ENCODE peak calls at places on chromosomes 6 and 20, in four cellular contexts. One of them, this sample, is unnamed.

GRCh38 chr20:52379723-52380336 is 188.3 kb upstream of the ZFP64 start:
- DNase-seq in right atrium auricular region: no peak
- DNase-seq in neuronal stem cell: peak; percentile 14
- DNase-seq in CD8-positive, alpha-beta T cell: no peak
- DNase-seq in this sample: peak; percentile 27

GRCh38 chr20:43284481-43284880 is 94.8 kb upstream of the PTPRT start:
- DNase-seq in right atrium auricular region: no peak
- DNase-seq in neuronal stem cell: no peak
- DNase-seq in CD8-positive, alpha-beta T cell: no peak
- DNase-seq in this sample: no peak

GRCh38 chr20:38658879-38659612 is 57.4 kb downstream of the ARHGAP40 start:
- DNase-seq in right atrium auricular region: no peak
- DNase-seq in neuronal stem cell: no peak
- DNase-seq in CD8-positive, alpha-beta T cell: no peak
- DNase-seq in this sample: no peak

GRCh38 chr6:35590622-35591066 is 77.9 kb upstream of the TULP1 start:
- DNase-seq in right atrium auricular region: peak; percentile 84
- DNase-seq in neuronal stem cell: no peak
- DNase-seq in CD8-positive, alpha-beta T cell: no peak
- DNase-seq in this sample: peak; percentile 92

GRCh38 chr6:90068264-90068663 is 174.0 kb downstream of the GJA10 start:
- DNase-seq in right atrium auricular region: no peak
- DNase-seq in neuronal stem cell: no peak
- DNase-seq in CD8-positive, alpha-beta T cell: no peak
- DNase-seq in this sample: no peak

GRCh38 chr6:74256387-74257180 is 560.6 kb downstream of the CD109 start:
- DNase-seq in right atrium auricular region: no peak
- DNase-seq in neuronal stem cell: no peak
- DNase-seq in CD8-positive, alpha-beta T cell: no peak
- DNase-seq in this sample: no peak

GRCh38 chr6:89021629-89022028 is 58.2 kb upstream of the RNGTT start:
- DNase-seq in right atrium auricular region: no peak
- DNase-seq in neuronal stem cell: no peak
- DNase-seq in CD8-positive, alpha-beta T cell: no peak
- DNase-seq in this sample: no peak

GRCh38 chr6:124995131-124995530 is 32.9 kb downstream of the RNF217 start:
- DNase-seq in right atrium auricular region: no peak
- DNase-seq in neuronal stem cell: no peak
- DNase-seq in CD8-positive, alpha-beta T cell: no peak
- DNase-seq in this sample: no peak

GRCh38 chr20:6007529-6008103 is 46.2 kb downstream of the LRRN4 start:
- DNase-seq in right atrium auricular region: no peak
- DNase-seq in neuronal stem cell: no peak
- DNase-seq in CD8-positive, alpha-beta T cell: no peak
- DNase-seq in this sample: no peak

GRCh38 chr6:118589186-118589585 is 41.1 kb downstream of the PLN start:
- DNase-seq in right atrium auricular region: no peak
- DNase-seq in neuronal stem cell: no peak
- DNase-seq in CD8-positive, alpha-beta T cell: no peak
- DNase-seq in this sample: no peak

GRCh38 chr20:44720617-44720993 is 5.4 kb downstream of the CCN5 start:
- DNase-seq in right atrium auricular region: no peak
- DNase-seq in neuronal stem cell: no peak
- DNase-seq in CD8-positive, alpha-beta T cell: no peak
- DNase-seq in this sample: no peak

GRCh38 chr6:35596448-35597442 is 84.0 kb upstream of the TULP1 start:
- DNase-seq in right atrium auricular region: no peak
- DNase-seq in neuronal stem cell: no peak
- DNase-seq in CD8-positive, alpha-beta T cell: no peak
- DNase-seq in this sample: peak; percentile 78

GRCh38 chr6:112416885-112417284 is 69.8 kb downstream of the RFPL4B start:
- DNase-seq in right atrium auricular region: no peak
- DNase-seq in neuronal stem cell: no peak
- DNase-seq in CD8-positive, alpha-beta T cell: no peak
- DNase-seq in this sample: peak; percentile 49

GRCh38 chr6:47413752-47414516 is 63.7 kb upstream of the CD2AP start:
- DNase-seq in right atrium auricular region: no peak
- DNase-seq in neuronal stem cell: peak; percentile 48
- DNase-seq in CD8-positive, alpha-beta T cell: no peak
- DNase-seq in this sample: no peak

GRCh38 chr20:17225891-17226409 is 890 bp upstream of the PCSK2 start:
- DNase-seq in right atrium auricular region: no peak
- DNase-seq in neuronal stem cell: no peak
- DNase-seq in CD8-positive, alpha-beta T cell: no peak
- DNase-seq in this sample: no peak

GRCh38 chr6:32064706-32065105 is 26.5 kb downstream of the CYP21A2 start:
- DNase-seq in right atrium auricular region: no peak
- DNase-seq in neuronal stem cell: no peak
- DNase-seq in CD8-positive, alpha-beta T cell: no peak
- DNase-seq in this sample: no peak

GRCh38 chr20:9629821-9630220 is 115.4 kb downstream of the LAMP5 start:
- DNase-seq in right atrium auricular region: no peak
- DNase-seq in neuronal stem cell: no peak
- DNase-seq in CD8-positive, alpha-beta T cell: no peak
- DNase-seq in this sample: no peak

GRCh38 chr6:11918021-11918738 is 93.9 kb upstream of the HIVEP1 start:
- DNase-seq in right atrium auricular region: no peak
- DNase-seq in neuronal stem cell: no peak
- DNase-seq in CD8-positive, alpha-beta T cell: no peak
- DNase-seq in this sample: no peak

GRCh38 chr6:44126320-44127149 is 717 bp downstream of the MRPL14 start:
- DNase-seq in right atrium auricular region: peak; percentile 66
- DNase-seq in neuronal stem cell: peak; percentile 49
- DNase-seq in CD8-positive, alpha-beta T cell: no peak
- DNase-seq in this sample: peak; percentile 60

GRCh38 chr6:37357860-37358259 is 4.1 kb downstream of the RNF8 start:
- DNase-seq in right atrium auricular region: no peak
- DNase-seq in neuronal stem cell: no peak
- DNase-seq in CD8-positive, alpha-beta T cell: no peak
- DNase-seq in this sample: no peak

GRCh38 chr6:3797231-3798200 is 46.0 kb upstream of the PXDC1 start:
- DNase-seq in right atrium auricular region: no peak
- DNase-seq in neuronal stem cell: no peak
- DNase-seq in CD8-positive, alpha-beta T cell: no peak
- DNase-seq in this sample: no peak

GRCh38 chr6:110378552-110378951 is 20.4 kb upstream of the METTL24 start:
- DNase-seq in right atrium auricular region: no peak
- DNase-seq in neuronal stem cell: no peak
- DNase-seq in CD8-positive, alpha-beta T cell: no peak
- DNase-seq in this sample: no peak

GRCh38 chr20:58546756-58547526 is 31.7 kb upstream of the APCDD1L start:
- DNase-seq in right atrium auricular region: peak; percentile 43
- DNase-seq in neuronal stem cell: no peak
- DNase-seq in CD8-positive, alpha-beta T cell: no peak
- DNase-seq in this sample: no peak

GRCh38 chr6:98847767-98848538 is 13.6 kb downstream of the POU3F2 start:
- DNase-seq in right atrium auricular region: no peak
- DNase-seq in neuronal stem cell: no peak
- DNase-seq in CD8-positive, alpha-beta T cell: no peak
- DNase-seq in this sample: no peak

GRCh38 chr6:43812850-43813584 is 43.0 kb downstream of the VEGFA start:
- DNase-seq in right atrium auricular region: no peak
- DNase-seq in neuronal stem cell: no peak
- DNase-seq in CD8-positive, alpha-beta T cell: no peak
- DNase-seq in this sample: no peak

GRCh38 chr6:21444861-21445260 is 148.7 kb upstream of the SOX4 start:
- DNase-seq in right atrium auricular region: no peak
- DNase-seq in neuronal stem cell: no peak
- DNase-seq in CD8-positive, alpha-beta T cell: no peak
- DNase-seq in this sample: no peak

GRCh38 chr6:25173951-25174474 is 105.2 kb upstream of the CARMIL1 start:
- DNase-seq in right atrium auricular region: no peak
- DNase-seq in neuronal stem cell: no peak
- DNase-seq in CD8-positive, alpha-beta T cell: no peak
- DNase-seq in this sample: peak; percentile 25

GRCh38 chr6:14919038-14919437 is 326.8 kb upstream of the JARID2 start:
- DNase-seq in right atrium auricular region: no peak
- DNase-seq in neuronal stem cell: no peak
- DNase-seq in CD8-positive, alpha-beta T cell: no peak
- DNase-seq in this sample: no peak

GRCh38 chr6:14922706-14923105 is 323.2 kb upstream of the JARID2 start:
- DNase-seq in right atrium auricular region: no peak
- DNase-seq in neuronal stem cell: no peak
- DNase-seq in CD8-positive, alpha-beta T cell: no peak
- DNase-seq in this sample: no peak

GRCh38 chr6:14922306-14922705 is 323.6 kb upstream of the JARID2 start:
- DNase-seq in right atrium auricular region: no peak
- DNase-seq in neuronal stem cell: no peak
- DNase-seq in CD8-positive, alpha-beta T cell: no peak
- DNase-seq in this sample: no peak

GRCh38 chr6:14921878-14922277 is 324.0 kb upstream of the JARID2 start:
- DNase-seq in right atrium auricular region: peak; percentile 75
- DNase-seq in neuronal stem cell: peak; percentile 21
- DNase-seq in CD8-positive, alpha-beta T cell: no peak
- DNase-seq in this sample: no peak

DNA sequence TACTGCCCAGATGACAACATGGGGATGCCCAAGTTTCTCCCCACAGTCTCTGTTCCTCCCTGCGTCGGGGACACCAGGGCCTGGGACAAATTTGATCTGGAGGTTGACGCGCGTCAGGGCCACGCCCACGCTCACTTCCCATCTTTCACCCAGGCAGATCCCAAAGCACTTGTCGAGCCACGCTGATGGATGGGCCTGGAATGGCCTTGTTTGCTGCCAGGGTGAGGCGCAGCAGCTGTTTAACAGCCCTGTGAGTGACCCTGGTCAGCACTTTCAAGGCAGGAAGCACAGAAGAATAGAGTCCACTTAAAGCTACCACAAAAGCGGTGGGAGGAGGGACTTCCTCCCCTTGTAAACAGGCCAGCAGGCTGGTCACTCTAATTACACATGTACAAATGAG is 324.7 kb upstream of the JARID2 start:
- DNase-seq in right atrium auricular region: peak; percentile 83
- DNase-seq in neuronal stem cell: no peak
- DNase-seq in CD8-positive, alpha-beta T cell: no peak
- DNase-seq in this sample: peak; percentile 25
- H3K27ac ChIP-seq in right atrium auricular region: peak overlapping the region; percentile 37
- H3K27ac ChIP-seq in neuronal stem cell: peak overlapping the region; percentile 55
- H3K27ac ChIP-seq in CD8-positive, alpha-beta T cell: no peak overlapping the region
- H3K27ac ChIP-seq in this sample: no peak overlapping the region

GRCh38 chr6:135514706-135515105 is 17.2 kb upstream of the AHI1 start:
- DNase-seq in right atrium auricular region: no peak
- DNase-seq in neuronal stem cell: no peak
- DNase-seq in CD8-positive, alpha-beta T cell: no peak
- DNase-seq in this sample: no peak
- H3K9me3 ChIP-seq in right atrium auricular region: no peaks in the 10 kb centered on the region
- H3K9me3 ChIP-seq in neuronal stem cell: no peaks in the 10 kb centered on the region
- H3K9me3 ChIP-seq in CD8-positive, alpha-beta T cell: no peaks in the 10 kb centered on the region
- H3K9me3 ChIP-seq in this sample: no peaks in the 10 kb centered on the region

GRCh38 chr20:63552481-63553249 is 1.3 kb upstream of the FNDC11 start:
- DNase-seq in right atrium auricular region: no peak
- DNase-seq in neuronal stem cell: no peak
- DNase-seq in CD8-positive, alpha-beta T cell: no peak
- DNase-seq in this sample: no peak

GRCh38 chr20:63554361-63555278 is 661 bp downstream of the FNDC11 start:
- DNase-seq in right atrium auricular region: no peak
- DNase-seq in neuronal stem cell: no peak
- DNase-seq in CD8-positive, alpha-beta T cell: no peak
- DNase-seq in this sample: no peak

GRCh38 chr20:63553933-63554290 is at the start of gene FNDC11:
- DNase-seq in right atrium auricular region: no peak
- DNase-seq in neuronal stem cell: peak; percentile 75
- DNase-seq in CD8-positive, alpha-beta T cell: no peak
- DNase-seq in this sample: peak; percentile 42

GRCh38 chr20:63551068-63551467 is 2.9 kb upstream of the FNDC11 start:
- DNase-seq in right atrium auricular region: no peak
- DNase-seq in neuronal stem cell: no peak
- DNase-seq in CD8-positive, alpha-beta T cell: no peak
- DNase-seq in this sample: no peak

GRCh38 chr20:63553251-63553932 is 567 bp upstream of the FNDC11 start:
- DNase-seq in right atrium auricular region: peak; percentile 80
- DNase-seq in neuronal stem cell: peak; percentile 92
- DNase-seq in CD8-positive, alpha-beta T cell: peak; percentile 87
- DNase-seq in this sample: peak; percentile 75
- H3K27ac ChIP-seq in right atrium auricular region: no peak overlapping the region
- H3K27ac ChIP-seq in neuronal stem cell: no peak overlapping the region
- H3K27ac ChIP-seq in CD8-positive, alpha-beta T cell: peak overlapping the region; percentile 17
- H3K27ac ChIP-seq in this sample: no peak overlapping the region

GRCh38 chr20:30963591-30963990 is 293.9 kb upstream of the DEFB115 start:
- DNase-seq in right atrium auricular region: no peak
- DNase-seq in neuronal stem cell: no peak
- DNase-seq in CD8-positive, alpha-beta T cell: no peak
- DNase-seq in this sample: no peak
- H3K9me3 ChIP-seq in right atrium auricular region: no peaks in the 10 kb centered on the region
- H3K9me3 ChIP-seq in neuronal stem cell: no peaks in the 10 kb centered on the region
- H3K9me3 ChIP-seq in CD8-positive, alpha-beta T cell: no peaks in the 10 kb centered on the region
- H3K9me3 ChIP-seq in this sample: no peaks in the 10 kb centered on the region

GRCh38 chr6:30816791-30817739 is 67.3 kb upstream of the DDR1 start:
- DNase-seq in right atrium auricular region: no peak
- DNase-seq in neuronal stem cell: no peak
- DNase-seq in CD8-positive, alpha-beta T cell: no peak
- DNase-seq in this sample: no peak
- H3K27ac ChIP-seq in right atrium auricular region: peak overlapping the region; percentile 22
- H3K27ac ChIP-seq in neuronal stem cell: no peak overlapping the region
- H3K27ac ChIP-seq in CD8-positive, alpha-beta T cell: no peak overlapping the region
- H3K27ac ChIP-seq in this sample: no peak overlapping the region

GRCh38 chr6:30283761-30284160 is 43.0 kb upstream of the TRIM39 start:
- DNase-seq in right atrium auricular region: no peak
- DNase-seq in neuronal stem cell: no peak
- DNase-seq in CD8-positive, alpha-beta T cell: no peak
- DNase-seq in this sample: no peak
- H3K9me3 ChIP-seq in right atrium auricular region: peaks cover 84% of the 10 kb centered on the region
- H3K9me3 ChIP-seq in neuronal stem cell: peaks cover 26% of the 10 kb centered on the region
- H3K9me3 ChIP-seq in CD8-positive, alpha-beta T cell: peaks cover 21% of the 10 kb centered on the region
- H3K9me3 ChIP-seq in this sample: no peaks in the 10 kb centered on the region

This sample was measured in uterus.